ENCODE peak calls at places on chromosomes 2 and 18, in seven cellular contexts. One of them, this sample, is unnamed.

GRCh38 chr2:223618172-223619035 is 16.2 kb upstream of the SCG2 start:
- DNase-seq in tibial nerve: no peak
- DNase-seq in psoas muscle: no peak
- DNase-seq in BJ: no peak
- DNase-seq in thoracic aorta: no peak
- DNase-seq in AG09309: no peak
- DNase-seq in spleen: no peak
- DNase-seq in this sample: no peak

GRCh38 chr2:173235947-173236803 is 118.5 kb upstream of the CDCA7 start:
- DNase-seq in tibial nerve: no peak
- DNase-seq in psoas muscle: no peak
- DNase-seq in BJ: no peak
- DNase-seq in thoracic aorta: no peak
- DNase-seq in AG09309: no peak
- DNase-seq in spleen: no peak
- DNase-seq in this sample: no peak

GRCh38 chr2:235026649-235027557 is 75.1 kb downstream of the SH3BP4 start:
- DNase-seq in tibial nerve: no peak
- DNase-seq in psoas muscle: peak; percentile 77
- DNase-seq in BJ: no peak
- DNase-seq in thoracic aorta: no peak
- DNase-seq in AG09309: no peak
- DNase-seq in spleen: peak; percentile 62
- DNase-seq in this sample: peak; percentile 75

GRCh38 chr2:61784643-61785042 is 69.2 kb downstream of the FAM161A start:
- DNase-seq in tibial nerve: no peak
- DNase-seq in psoas muscle: no peak
- DNase-seq in BJ: no peak
- DNase-seq in thoracic aorta: no peak
- DNase-seq in AG09309: no peak
- DNase-seq in spleen: no peak
- DNase-seq in this sample: no peak

GRCh38 chr2:169877406-169877805 is 50.2 kb downstream of the UBR3 start:
- DNase-seq in tibial nerve: no peak
- DNase-seq in psoas muscle: no peak
- DNase-seq in BJ: no peak
- DNase-seq in thoracic aorta: no peak
- DNase-seq in AG09309: no peak
- DNase-seq in spleen: no peak
- DNase-seq in this sample: no peak

GRCh38 chr2:161946489-161947107 is 127.4 kb downstream of the DPP4 start:
- DNase-seq in tibial nerve: no peak
- DNase-seq in psoas muscle: no peak
- DNase-seq in BJ: no peak
- DNase-seq in thoracic aorta: no peak
- DNase-seq in AG09309: no peak
- DNase-seq in spleen: no peak
- DNase-seq in this sample: no peak

GRCh38 chr2:205352593-205352992 is 329.7 kb upstream of the NRP2 start:
- DNase-seq in tibial nerve: no peak
- DNase-seq in psoas muscle: no peak
- DNase-seq in BJ: no peak
- DNase-seq in thoracic aorta: no peak
- DNase-seq in AG09309: peak; percentile 41
- DNase-seq in spleen: no peak
- DNase-seq in this sample: no peak

GRCh38 chr2:149747456-149747855 is 159.9 kb upstream of the MMADHC start:
- DNase-seq in tibial nerve: no peak
- DNase-seq in psoas muscle: no peak
- DNase-seq in BJ: no peak
- DNase-seq in thoracic aorta: no peak
- DNase-seq in AG09309: no peak
- DNase-seq in spleen: no peak
- DNase-seq in this sample: no peak

GRCh38 chr2:120305296-120305695 is 40.6 kb upstream of the INHBB start:
- DNase-seq in tibial nerve: no peak
- DNase-seq in psoas muscle: no peak
- DNase-seq in BJ: no peak
- DNase-seq in thoracic aorta: no peak
- DNase-seq in AG09309: no peak
- DNase-seq in spleen: no peak
- DNase-seq in this sample: no peak

GRCh38 chr2:143026411-143027054 is 102.7 kb upstream of the ARHGAP15 start:
- DNase-seq in tibial nerve: peak; percentile 36
- DNase-seq in psoas muscle: no peak
- DNase-seq in BJ: no peak
- DNase-seq in thoracic aorta: no peak
- DNase-seq in AG09309: no peak
- DNase-seq in spleen: no peak
- DNase-seq in this sample: no peak

GRCh38 chr2:109126501-109126860 is 2.5 kb upstream of the SH3RF3 start:
- DNase-seq in tibial nerve: no peak
- DNase-seq in psoas muscle: no peak
- DNase-seq in BJ: no peak
- DNase-seq in thoracic aorta: no peak
- DNase-seq in AG09309: peak; percentile 80
- DNase-seq in spleen: no peak
- DNase-seq in this sample: no peak
- H3K4me3 ChIP-seq in tibial nerve: no peak overlapping the region
- H3K4me3 ChIP-seq in psoas muscle: no peak overlapping the region
- H3K4me3 ChIP-seq in BJ: no peak overlapping the region
- H3K4me3 ChIP-seq in thoracic aorta: no peak overlapping the region
- H3K4me3 ChIP-seq in AG09309: no peak overlapping the region
- H3K4me3 ChIP-seq in spleen: no peak overlapping the region
- H3K4me3 ChIP-seq in this sample: no peak overlapping the region

GRCh38 chr2:207895236-207895860 is 125.6 kb upstream of the FZD5 start:
- DNase-seq in tibial nerve: no peak
- DNase-seq in psoas muscle: no peak
- DNase-seq in BJ: no peak
- DNase-seq in thoracic aorta: no peak
- DNase-seq in AG09309: no peak
- DNase-seq in spleen: no peak
- DNase-seq in this sample: no peak

GRCh38 chr2:207892676-207893402 is 123.1 kb upstream of the FZD5 start:
- DNase-seq in tibial nerve: no peak
- DNase-seq in psoas muscle: no peak
- DNase-seq in BJ: no peak
- DNase-seq in thoracic aorta: no peak
- DNase-seq in AG09309: no peak
- DNase-seq in spleen: no peak
- DNase-seq in this sample: no peak

GRCh38 chr2:207897541-207898353 is 127.6 kb downstream of the PLEKHM3 start:
- DNase-seq in tibial nerve: no peak
- DNase-seq in psoas muscle: no peak
- DNase-seq in BJ: no peak
- DNase-seq in thoracic aorta: no peak
- DNase-seq in AG09309: no peak
- DNase-seq in spleen: no peak
- DNase-seq in this sample: no peak

GRCh38 chr2:207898354-207898695 is 127.0 kb downstream of the PLEKHM3 start:
- DNase-seq in tibial nerve: no peak
- DNase-seq in psoas muscle: no peak
- DNase-seq in BJ: no peak
- DNase-seq in thoracic aorta: no peak
- DNase-seq in AG09309: no peak
- DNase-seq in spleen: no peak
- DNase-seq in this sample: no peak

GRCh38 chr2:207896525-207897295 is 127.0 kb upstream of the FZD5 start:
- DNase-seq in tibial nerve: no peak
- DNase-seq in psoas muscle: no peak
- DNase-seq in BJ: no peak
- DNase-seq in thoracic aorta: no peak
- DNase-seq in AG09309: no peak
- DNase-seq in spleen: no peak
- DNase-seq in this sample: no peak
- TF ChIP-seq CTCF in tibial nerve: no peak
- TF ChIP-seq CTCF in psoas muscle: no peak
- TF ChIP-seq CTCF in BJ: peak; percentile 26
- TF ChIP-seq CTCF in thoracic aorta: no peak
- TF ChIP-seq CTCF in AG09309: no peak
- TF ChIP-seq CTCF in spleen: no peak
- TF ChIP-seq CTCF in this sample: peak; percentile 34

GRCh38 chr2:25417715-25418369 is 76.1 kb upstream of the DNMT3A start:
- DNase-seq in tibial nerve: no peak
- DNase-seq in psoas muscle: no peak
- DNase-seq in BJ: no peak
- DNase-seq in thoracic aorta: no peak
- DNase-seq in AG09309: no peak
- DNase-seq in spleen: no peak
- DNase-seq in this sample: no peak
- H3K4me3 ChIP-seq in tibial nerve: no peak overlapping the region
- H3K4me3 ChIP-seq in psoas muscle: no peak overlapping the region
- H3K4me3 ChIP-seq in BJ: no peak overlapping the region
- H3K4me3 ChIP-seq in thoracic aorta: no peak overlapping the region
- H3K4me3 ChIP-seq in AG09309: no peak overlapping the region
- H3K4me3 ChIP-seq in spleen: no peak overlapping the region
- H3K4me3 ChIP-seq in this sample: no peak overlapping the region

GRCh38 chr2:127063701-127064590 is 43.0 kb downstream of the BIN1 start:
- DNase-seq in tibial nerve: no peak
- DNase-seq in psoas muscle: peak; percentile 79
- DNase-seq in BJ: no peak
- DNase-seq in thoracic aorta: no peak
- DNase-seq in AG09309: no peak
- DNase-seq in spleen: no peak
- DNase-seq in this sample: no peak

GRCh38 chr2:127065299-127065931 is 41.5 kb downstream of the BIN1 start:
- DNase-seq in tibial nerve: no peak
- DNase-seq in psoas muscle: no peak
- DNase-seq in BJ: no peak
- DNase-seq in thoracic aorta: no peak
- DNase-seq in AG09309: no peak
- DNase-seq in spleen: no peak
- DNase-seq in this sample: no peak

GRCh38 chr2:127066942-127067341 is 40.0 kb downstream of the BIN1 start:
- DNase-seq in tibial nerve: peak; percentile 84
- DNase-seq in psoas muscle: peak; percentile 92
- DNase-seq in BJ: no peak
- DNase-seq in thoracic aorta: no peak
- DNase-seq in AG09309: no peak
- DNase-seq in spleen: no peak
- DNase-seq in this sample: no peak

GRCh38 chr2:127065932-127066318 is 41.0 kb downstream of the BIN1 start:
- DNase-seq in tibial nerve: no peak
- DNase-seq in psoas muscle: no peak
- DNase-seq in BJ: no peak
- DNase-seq in thoracic aorta: no peak
- DNase-seq in AG09309: no peak
- DNase-seq in spleen: no peak
- DNase-seq in this sample: no peak

GRCh38 chr2:127064642-127065250 is 42.2 kb downstream of the BIN1 start:
- DNase-seq in tibial nerve: peak; percentile 80
- DNase-seq in psoas muscle: peak; percentile 98
- DNase-seq in BJ: peak; percentile 92
- DNase-seq in thoracic aorta: peak; percentile 72
- DNase-seq in AG09309: peak; percentile 86
- DNase-seq in spleen: peak; percentile 91
- DNase-seq in this sample: peak; percentile 87
- TF ChIP-seq CTCF in tibial nerve: no peak
- TF ChIP-seq CTCF in psoas muscle: no peak
- TF ChIP-seq CTCF in BJ: peak; percentile 29
- TF ChIP-seq CTCF in thoracic aorta: peak; percentile 17
- TF ChIP-seq CTCF in AG09309: peak; percentile 46
- TF ChIP-seq CTCF in spleen: no peak
- TF ChIP-seq CTCF in this sample: peak; percentile 38

DNA sequence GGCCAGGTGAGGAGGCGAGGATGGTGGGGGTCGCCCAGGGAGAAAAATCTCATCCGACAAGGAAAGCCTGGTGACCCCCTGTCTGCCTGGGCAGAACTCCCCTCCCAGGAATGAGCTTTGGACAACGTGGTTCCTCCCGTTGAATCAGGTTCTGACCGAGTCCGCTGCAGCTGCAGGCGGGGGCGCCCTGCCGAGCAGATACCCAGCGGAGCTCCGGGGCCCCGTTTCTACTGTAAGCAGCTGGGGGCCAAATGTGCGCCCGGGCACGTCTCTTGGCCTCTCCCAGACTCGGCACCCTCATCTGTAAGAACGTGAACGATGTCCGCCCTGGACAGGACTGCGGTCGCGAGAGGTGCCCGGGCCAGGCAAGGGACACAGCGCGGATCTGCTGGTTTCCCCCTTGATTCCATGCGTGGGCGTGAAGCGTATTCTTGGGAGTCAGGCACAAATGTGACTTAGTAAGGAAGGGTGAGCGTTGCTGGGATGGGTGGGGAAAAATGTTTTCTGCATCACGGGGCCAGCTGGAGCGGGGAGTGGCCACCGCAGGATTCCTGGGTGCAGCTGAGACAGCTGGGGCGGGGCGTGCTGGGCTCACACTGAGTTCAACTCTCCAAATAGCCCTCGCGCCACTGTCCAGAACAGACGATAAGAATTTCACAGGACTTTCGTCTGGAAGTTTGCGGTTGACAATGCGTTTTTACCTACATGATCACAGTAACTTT is 20.2 kb upstream of the TUBB6 start:
- DNase-seq in tibial nerve: peak; percentile 72
- DNase-seq in psoas muscle: peak; percentile 87
- DNase-seq in BJ: peak; percentile 92
- DNase-seq in thoracic aorta: peak; percentile 74
- DNase-seq in AG09309: peak; percentile 78
- DNase-seq in spleen: peak; percentile 63
- DNase-seq in this sample: peak; percentile 92
- H3K4me3 ChIP-seq in tibial nerve: peak overlapping the region; percentile 48
- H3K4me3 ChIP-seq in psoas muscle: peak overlapping the region; percentile 58
- H3K4me3 ChIP-seq in BJ: peak overlapping the region; percentile 39
- H3K4me3 ChIP-seq in thoracic aorta: peak overlapping the region; percentile 77
- H3K4me3 ChIP-seq in AG09309: peak overlapping the region; percentile 44
- H3K4me3 ChIP-seq in spleen: peak overlapping the region; percentile 29
- H3K4me3 ChIP-seq in this sample: peak overlapping the region; percentile 57

GRCh38 chr18:34576622-34577021 is 133.5 kb upstream of the DTNA start:
- DNase-seq in tibial nerve: no peak
- DNase-seq in psoas muscle: no peak
- DNase-seq in BJ: no peak
- DNase-seq in thoracic aorta: no peak
- DNase-seq in AG09309: no peak
- DNase-seq in spleen: no peak
- DNase-seq in this sample: no peak
- TF ChIP-seq CTCF in tibial nerve: no peak
- TF ChIP-seq CTCF in psoas muscle: no peak
- TF ChIP-seq CTCF in BJ: no peak
- TF ChIP-seq CTCF in thoracic aorta: no peak
- TF ChIP-seq CTCF in AG09309: no peak
- TF ChIP-seq CTCF in spleen: no peak
- TF ChIP-seq CTCF in this sample: no peak